ENCODE peak calls at places on chromosomes 1 and 21, in eight cellular contexts. O, E, G, V, R, B, Y and W are unnamed samples. For H3K4me1, the result is how much of the 10 kb centered on the place peaks cover.

GRCh38 chr1:225466848-225467192 is 39.0 kb upstream of the LBR start:
- DNase-seq in O (no peak), E (no peak), G (no peak), V (no peak), R (peak), B (no peak), Y (no peak), W (no peak)

GRCh38 chr1:244353572-244354091 is 98.1 kb downstream of the ADSS2 start:
- DNase-seq in O (peak), E (no peak), G (peak), V (no peak), R (peak), B (peak), Y (peak), W (no peak)

GRCh38 chr1:44138239-44138638 is 3.2 kb downstream of the KLF18 start:
- DNase-seq in O (no peak), E (no peak), G (no peak), V (no peak), R (no peak), B (no peak), Y (no peak), W (no peak)

GRCh38 chr1:35605071-35605881 is 32.2 kb downstream of the TFAP2E start:
- DNase-seq in O (no peak), E (no peak), G (no peak), V (no peak), R (no peak), B (no peak), Y (no peak), W (no peak)

GRCh38 chr1:115761601-115762302 is 6.8 kb downstream of the CASQ2 start:
- DNase-seq in O (no peak), E (no peak), G (no peak), V (no peak), R (no peak), B (no peak), Y (no peak), W (no peak)

GRCh38 chr1:208179303-208179702 is 64.9 kb downstream of the PLXNA2 start:
- DNase-seq in O (peak), E (peak), G (no peak), V (no peak), R (no peak), B (no peak), Y (no peak), W (no peak)

GRCh38 chr21:41903559-41904351 is 24.6 kb upstream of the PRDM15 start:
- DNase-seq in O (no peak), E (no peak), G (no peak), V (no peak), R (no peak), B (no peak), Y (no peak), W (no peak)

GRCh38 chr1:20486457-20487235 is 636 bp upstream of the CAMK2N1 start:
- DNase-seq in O (peak), E (peak), G (peak), V (peak), R (no peak), B (peak), Y (peak), W (peak)

GRCh38 chr1:53449026-53449425 is 10.2 kb upstream of the DMRTB1 start:
- DNase-seq in O (no peak), E (no peak), G (no peak), V (no peak), R (no peak), B (no peak), Y (no peak), W (no peak)

GRCh38 chr1:112337028-112337531 is 58.9 kb upstream of the CTTNBP2NL start:
- DNase-seq in O (peak), E (peak), G (peak), V (peak), R (no peak), B (peak), Y (no peak), W (no peak)

GRCh38 chr1:41357451-41358151 is 3.6 kb upstream of the FOXO6 start:
- DNase-seq in O (peak), E (no peak), G (peak), V (peak), R (peak), B (peak), Y (peak), W (peak)

GRCh38 chr1:114009393-114009792 is 30.1 kb downstream of the OLFML3 start:
- DNase-seq in O (no peak), E (no peak), G (peak), V (no peak), R (no peak), B (no peak), Y (no peak), W (no peak)

GRCh38 chr1:226063362-226064167 is 1.0 kb downstream of the H3-3A start:
- DNase-seq in O (peak), E (peak), G (peak), V (peak), R (peak), B (peak), Y (peak), W (peak)

GRCh38 chr21:34707876-34708325 is 39.1 kb downstream of the CLIC6 start:
- DNase-seq in O (no peak), E (no peak), G (no peak), V (no peak), R (peak), B (no peak), Y (no peak), W (no peak)

GRCh38 chr1:226417350-226417749 is 9.5 kb upstream of the PARP1 start:
- DNase-seq in O (no peak), E (no peak), G (no peak), V (no peak), R (no peak), B (no peak), Y (no peak), W (no peak)

GRCh38 chr1:56453722-56454078 is 125.7 kb downstream of the PLPP3 start:
- DNase-seq in O (no peak), E (no peak), G (no peak), V (peak), R (no peak), B (no peak), Y (no peak), W (no peak)

GRCh38 chr1:41511239-41511540 is 26.7 kb upstream of the EDN2 start:
- DNase-seq in O (no peak), E (no peak), G (no peak), V (no peak), R (no peak), B (no peak), Y (no peak), W (no peak)

GRCh38 chr1:247294282-247294681 is 37.4 kb downstream of the ZNF496 start:
- DNase-seq in O (no peak), E (no peak), G (peak), V (no peak), R (peak), B (no peak), Y (peak), W (peak)

GRCh38 chr1:17405898-17406759 is 33.3 kb downstream of the RCC2 start:
- DNase-seq in O (peak), E (peak), G (peak), V (peak), R (no peak), B (peak), Y (peak), W (peak)

GRCh38 chr21:45506836-45507522 is 35.3 kb downstream of the SLC19A1 start:
- DNase-seq in O (no peak), E (peak), G (no peak), V (no peak), R (peak), B (peak), Y (no peak), W (peak)

GRCh38 chr1:234719454-234720258 is 109.7 kb upstream of the IRF2BP2 start:
- DNase-seq in O (no peak), E (peak), G (no peak), V (no peak), R (peak), B (no peak), Y (peak), W (no peak)

GRCh38 chr1:60345621-60346020 is 272.1 kb upstream of the C1orf87 start:
- DNase-seq in O (no peak), E (no peak), G (no peak), V (no peak), R (no peak), B (no peak), Y (no peak), W (no peak)

GRCh38 chr1:162541619-162542141 is 19.8 kb upstream of the UAP1 start:
- DNase-seq in O (peak), E (peak), G (peak), V (no peak), R (peak), B (peak), Y (no peak), W (no peak)

GRCh38 chr21:25509862-25510261 is 97.4 kb downstream of the MRPL39 start:
- DNase-seq in O (no peak), E (no peak), G (no peak), V (no peak), R (no peak), B (no peak), Y (no peak), W (no peak)

GRCh38 chr1:162421258-162422194 is 9.6 kb upstream of the SH2D1B start:
- DNase-seq in O (no peak), E (no peak), G (no peak), V (no peak), R (no peak), B (no peak), Y (no peak), W (no peak)

GRCh38 chr1:77857557-77857956 is 30.9 kb upstream of the NEXN start:
- DNase-seq in O (no peak), E (no peak), G (no peak), V (no peak), R (no peak), B (no peak), Y (no peak), W (no peak)

GRCh38 chr1:56409112-56409691 is 170.2 kb downstream of the PLPP3 start:
- DNase-seq in O (no peak), E (peak), G (peak), V (no peak), R (no peak), B (peak), Y (no peak), W (peak)

GRCh38 chr1:151347523-151348246 is 633 bp upstream of the RFX5 start:
- DNase-seq in O (no peak), E (no peak), G (no peak), V (no peak), R (no peak), B (no peak), Y (no peak), W (no peak)

DNA sequence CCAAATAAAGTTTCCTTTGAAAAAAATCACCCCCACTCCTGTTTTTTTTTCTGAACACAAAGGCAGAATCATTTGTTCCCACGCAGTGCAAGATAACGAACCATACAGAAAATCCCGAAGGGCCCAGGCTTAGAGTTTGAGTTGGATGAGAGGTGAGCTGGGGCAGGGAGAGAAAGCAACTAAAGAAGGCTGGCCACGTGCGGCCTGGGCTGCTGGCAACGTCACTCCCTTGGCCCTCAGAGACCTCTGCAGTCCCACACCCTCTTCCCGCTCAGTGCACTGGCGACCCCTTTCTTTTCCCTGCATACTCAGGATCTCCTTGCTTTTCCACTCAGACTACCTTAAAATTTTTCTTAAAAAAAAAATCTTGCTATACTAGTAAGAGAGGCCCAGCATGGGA is 28.2 kb upstream of the CRNN start:
- DNase-seq in O (no peak), E (no peak), G (no peak), V (no peak), R (no peak), B (peak), Y (no peak), W (no peak)
- H3K27ac ChIP-seq in O (no peak), E (no peak), G (no peak), V (no peak), R (no peak), B (peak), Y (no peak), W (no peak)

GRCh38 chr1:37124501-37124900 is 90.2 kb upstream of the GRIK3 start:
- DNase-seq in O (no peak), E (no peak), G (no peak), V (no peak), R (no peak), B (no peak), Y (peak), W (no peak)
- H3K4me1 ChIP-seq in O (under half), E (under half), G (under half), V (under half), R (under half), B (under half), Y (under half), W (under half)

GRCh38 chr1:230365723-230366307 is 60.3 kb downstream of the PGBD5 start:
- DNase-seq in O (no peak), E (no peak), G (no peak), V (no peak), R (no peak), B (no peak), Y (no peak), W (no peak)
- TF ChIP-seq CTCF in O (no peak), E (peak), G (no peak), V (no peak), R (no peak), B (peak), Y (no peak), W (no peak)

GRCh38 chr1:94322696-94323095 is 85.3 kb upstream of the ARHGAP29 start:
- DNase-seq in O (no peak), E (no peak), G (peak), V (no peak), R (no peak), B (no peak), Y (no peak), W (no peak)

GRCh38 chr1:94326329-94326728 is 88.9 kb upstream of the ARHGAP29 start:
- DNase-seq in O (no peak), E (no peak), G (no peak), V (peak), R (no peak), B (no peak), Y (no peak), W (no peak)

GRCh38 chr1:94325379-94326302 is 88.3 kb upstream of the ARHGAP29 start:
- DNase-seq in O (no peak), E (no peak), G (peak), V (no peak), R (no peak), B (no peak), Y (no peak), W (no peak)

GRCh38 chr1:94323311-94324167 is 86.2 kb upstream of the ARHGAP29 start:
- DNase-seq in O (no peak), E (no peak), G (peak), V (no peak), R (no peak), B (no peak), Y (no peak), W (no peak)

GRCh38 chr1:94324168-94324544 is 86.8 kb upstream of the ARHGAP29 start:
- DNase-seq in O (no peak), E (no peak), G (peak), V (no peak), R (no peak), B (no peak), Y (no peak), W (no peak)
- H3K27ac ChIP-seq in O (no peak), E (peak), G (peak), V (no peak), R (peak), B (peak), Y (no peak), W (no peak)

GRCh38 chr21:28257276-28257675 is 735.4 kb downstream of the LTN1 start:
- DNase-seq in O (no peak), E (no peak), G (no peak), V (no peak), R (no peak), B (no peak), Y (no peak), W (no peak)

GRCh38 chr21:28252923-28253322 is 739.8 kb downstream of the LTN1 start:
- DNase-seq in O (no peak), E (no peak), G (no peak), V (no peak), R (no peak), B (no peak), Y (no peak), W (no peak)

GRCh38 chr21:28253378-28253777 is 739.3 kb downstream of the LTN1 start:
- DNase-seq in O (no peak), E (no peak), G (peak), V (no peak), R (no peak), B (no peak), Y (no peak), W (no peak)

GRCh38 chr21:28256420-28256831 is 736.3 kb downstream of the LTN1 start:
- DNase-seq in O (no peak), E (peak), G (no peak), V (peak), R (no peak), B (no peak), Y (no peak), W (no peak)

GRCh38 chr21:28253971-28254370 is 738.7 kb downstream of the LTN1 start:
- DNase-seq in O (no peak), E (no peak), G (no peak), V (no peak), R (no peak), B (no peak), Y (no peak), W (no peak)
- H3K4me1 ChIP-seq in O (under half), E (half or more), G (under half), V (under half), R (under half), B (under half), Y (under half), W (under half)

GRCh38 chr1:193408782-193409293 is 222.4 kb upstream of the B3GALT2 start:
- DNase-seq in O (peak), E (peak), G (peak), V (peak), R (peak), B (peak), Y (peak), W (peak)

GRCh38 chr1:193413376-193413775 is 227.0 kb upstream of the B3GALT2 start:
- DNase-seq in O (no peak), E (no peak), G (no peak), V (no peak), R (no peak), B (no peak), Y (no peak), W (no peak)

GRCh38 chr1:193416226-193416625 is 229.8 kb upstream of the B3GALT2 start:
- DNase-seq in O (no peak), E (no peak), G (no peak), V (no peak), R (no peak), B (no peak), Y (no peak), W (no peak)

GRCh38 chr1:193411771-193412170 is 225.4 kb upstream of the B3GALT2 start:
- DNase-seq in O (no peak), E (no peak), G (no peak), V (no peak), R (no peak), B (no peak), Y (no peak), W (no peak)

GRCh38 chr1:193412748-193413147 is 226.3 kb upstream of the B3GALT2 start:
- DNase-seq in O (no peak), E (no peak), G (no peak), V (no peak), R (no peak), B (no peak), Y (no peak), W (no peak)
- TF ChIP-seq CTCF in O (no peak), E (no peak), G (no peak), V (no peak), R (no peak), B (no peak), Y (no peak), W (no peak)

DNA sequence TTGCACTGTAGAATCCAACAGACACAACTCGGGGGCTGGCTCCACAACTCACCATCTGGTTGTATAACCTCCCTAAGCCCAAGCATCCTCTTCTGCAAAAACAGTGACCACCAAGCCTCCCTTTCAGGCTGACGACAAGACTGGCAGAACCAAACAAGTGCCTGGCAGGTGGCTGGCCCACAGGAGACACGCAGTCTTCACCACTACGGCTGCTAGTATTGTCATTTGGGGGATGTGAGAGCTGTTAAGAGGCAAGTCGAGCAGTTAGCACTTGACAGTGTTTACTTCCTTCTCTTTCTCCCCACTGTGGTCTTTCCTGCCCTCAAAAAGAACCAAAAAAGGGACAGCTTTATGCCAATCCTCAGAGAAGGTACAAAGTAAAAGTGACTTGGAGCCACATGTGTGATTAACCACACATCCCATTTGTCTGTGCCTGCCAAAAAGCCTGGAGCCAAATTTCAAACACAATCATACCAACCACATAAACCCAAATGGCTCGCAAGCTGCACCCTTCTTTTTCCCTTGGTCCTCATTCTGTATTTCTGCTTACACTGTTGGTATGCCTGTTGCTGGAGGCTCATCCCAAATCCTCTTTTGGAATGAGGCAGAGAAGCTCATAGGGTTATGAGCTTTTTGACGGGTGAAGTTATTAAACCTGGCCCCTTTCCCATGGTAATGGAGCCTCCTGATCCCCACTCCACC is 94.1 kb downstream of the TGFBR3 start:
- DNase-seq in O (peak), E (no peak), G (no peak), V (no peak), R (no peak), B (no peak), Y (no peak), W (no peak)
- H3K27ac ChIP-seq in O (peak), E (no peak), G (no peak), V (no peak), R (no peak), B (no peak), Y (peak), W (peak)

GRCh38 chr1:159917533-159917932 is 7.8 kb downstream of the TAGLN2 start:
- DNase-seq in O (no peak), E (peak), G (no peak), V (no peak), R (no peak), B (no peak), Y (no peak), W (peak)

GRCh38 chr1:159919236-159919865 is 6.0 kb downstream of the TAGLN2 start:
- DNase-seq in O (no peak), E (no peak), G (no peak), V (no peak), R (no peak), B (no peak), Y (no peak), W (peak)

GRCh38 chr1:159918041-159918917 is 7.0 kb downstream of the TAGLN2 start:
- DNase-seq in O (no peak), E (no peak), G (no peak), V (no peak), R (no peak), B (no peak), Y (no peak), W (peak)

GRCh38 chr1:159920202-159920601 is 5.1 kb downstream of the TAGLN2 start:
- DNase-seq in O (no peak), E (no peak), G (no peak), V (no peak), R (no peak), B (no peak), Y (no peak), W (peak)

DNA sequence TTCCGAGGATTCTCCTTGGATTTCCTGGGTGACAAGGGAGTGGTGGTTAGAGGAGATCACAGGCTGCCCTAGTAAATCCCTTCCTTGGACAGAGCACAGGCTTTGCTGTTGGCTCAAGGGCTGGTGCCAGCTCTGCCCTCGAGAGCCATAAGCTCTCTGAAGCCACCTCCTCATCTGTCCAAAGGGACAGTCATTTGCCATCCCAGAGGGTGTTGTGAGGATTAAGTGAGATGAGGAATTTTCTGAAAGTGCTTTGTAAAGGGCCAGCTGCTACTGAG is 6.5 kb downstream of the TAGLN2 start:
- DNase-seq in O (no peak), E (no peak), G (no peak), V (no peak), R (no peak), B (no peak), Y (no peak), W (no peak)
- H3K4me1 ChIP-seq in O (under half), E (half or more), G (half or more), V (under half), R (under half), B (half or more), Y (under half), W (half or more)